ENCODE peak calls at places on chromosomes 5 and 9, in eight cellular contexts. W is glutamatergic neuron, I is progenitor cell of endocrine pancreas, U is Peyer's patch, Z is fibroblast of the aortic adventitia, P is upper lobe of right lung, Q is H9, D is testis. M is an unnamed sample.

GRCh38 chr5:93582677-93583524 is at the start of gene NR2F1:
- DNase-seq in W (peak; percentile 55), I (peak; percentile 62), U (no peak), Z (peak; percentile 97), P (no peak), Q (peak; percentile 92), D (peak; percentile 82), M (peak; percentile 81)

GRCh38 chr5:171842006-171842776 is 56.6 kb downstream of the SMIM23 start:
- DNase-seq in W (no peak), I (no peak), U (no peak), Z (peak; percentile 21), P (no peak), Q (no peak), D (no peak), M (no peak)

GRCh38 chr9:13520069-13520468 is 240.6 kb upstream of the MPDZ start:
- DNase-seq in W (no peak), I (no peak), U (no peak), Z (peak; percentile 96), P (no peak), Q (no peak), D (no peak), M (no peak)

GRCh38 chr5:179908528-179908927 is 831 bp upstream of the TBC1D9B start:
- DNase-seq in W (peak; percentile 49), I (peak; percentile 28), U (no peak), Z (no peak), P (no peak), Q (peak; percentile 90), D (no peak), M (peak; percentile 13)

GRCh38 chr5:36632363-36632664 is 25.9 kb downstream of the SLC1A3 start:
- DNase-seq in W (no peak), I (no peak), U (no peak), Z (no peak), P (no peak), Q (no peak), D (no peak), M (no peak)

GRCh38 chr5:17127743-17128231 is 89.6 kb upstream of the BASP1 start:
- DNase-seq in W (no peak), I (no peak), U (no peak), Z (peak; percentile 86), P (no peak), Q (no peak), D (no peak), M (no peak)

GRCh38 chr5:147966829-147967228 is 60.5 kb upstream of the C5orf46 start:
- DNase-seq in W (no peak), I (no peak), U (no peak), Z (no peak), P (no peak), Q (no peak), D (no peak), M (no peak)

GRCh38 chr5:102718819-102719218 is 36.3 kb upstream of the PAM start:
- DNase-seq in W (no peak), I (no peak), U (no peak), Z (peak; percentile 34), P (no peak), Q (no peak), D (no peak), M (no peak)

GRCh38 chr5:103569313-103570060 is 6.9 kb upstream of the NUDT12 start:
- DNase-seq in W (no peak), I (no peak), U (no peak), Z (peak; percentile 63), P (no peak), Q (no peak), D (no peak), M (no peak)

GRCh38 chr9:91241909-91242308 is 119.8 kb downstream of the AUH start:
- DNase-seq in W (no peak), I (no peak), U (no peak), Z (no peak), P (peak; percentile 67), Q (no peak), D (no peak), M (no peak)

GRCh38 chr9:35726876-35727438 is 5.0 kb downstream of the TLN1 start:
- DNase-seq in W (no peak), I (no peak), U (peak; percentile 50), Z (peak; percentile 53), P (peak; percentile 75), Q (peak; percentile 53), D (no peak), M (no peak)

GRCh38 chr5:165616550-165617430 is 2111.4 kb downstream of the MAT2B start:
- DNase-seq in W (no peak), I (no peak), U (no peak), Z (no peak), P (no peak), Q (peak; percentile 33), D (no peak), M (no peak)

GRCh38 chr5:54285573-54286124 is 24.7 kb downstream of the ARL15 start:
- DNase-seq in W (no peak), I (no peak), U (no peak), Z (no peak), P (no peak), Q (no peak), D (no peak), M (no peak)

GRCh38 chr9:133792721-133793470 is 54.7 kb upstream of the SARDH start:
- DNase-seq in W (peak; percentile 80), I (peak; percentile 55), U (peak; percentile 75), Z (peak; percentile 77), P (peak; percentile 89), Q (peak; percentile 70), D (peak; percentile 81), M (peak; percentile 73)

GRCh38 chr9:38388283-38389223 is 3.9 kb upstream of the ALDH1B1 start:
- DNase-seq in W (no peak), I (no peak), U (no peak), Z (peak; percentile 52), P (no peak), Q (no peak), D (peak; percentile 63), M (no peak)

GRCh38 chr5:78162253-78162862 is 132.1 kb downstream of the AP3B1 start:
- DNase-seq in W (no peak), I (no peak), U (no peak), Z (peak; percentile 48), P (no peak), Q (no peak), D (no peak), M (peak; percentile 16)

GRCh38 chr5:152864447-152864846 is 459.4 kb upstream of the NMUR2 start:
- DNase-seq in W (no peak), I (no peak), U (no peak), Z (no peak), P (no peak), Q (no peak), D (no peak), M (no peak)

GRCh38 chr5:152864993-152865392 is 459.9 kb upstream of the NMUR2 start:
- DNase-seq in W (no peak), I (no peak), U (no peak), Z (no peak), P (no peak), Q (no peak), D (no peak), M (no peak)

GRCh38 chr5:152861231-152861630 is 456.2 kb upstream of the NMUR2 start:
- DNase-seq in W (no peak), I (no peak), U (no peak), Z (no peak), P (no peak), Q (no peak), D (no peak), M (no peak)
- TF ChIP-seq CTCF in W (no peak), I (no peak), U (no peak), Z (no peak), P (no peak), Q (no peak), D (no peak), M (no peak)

DNA sequence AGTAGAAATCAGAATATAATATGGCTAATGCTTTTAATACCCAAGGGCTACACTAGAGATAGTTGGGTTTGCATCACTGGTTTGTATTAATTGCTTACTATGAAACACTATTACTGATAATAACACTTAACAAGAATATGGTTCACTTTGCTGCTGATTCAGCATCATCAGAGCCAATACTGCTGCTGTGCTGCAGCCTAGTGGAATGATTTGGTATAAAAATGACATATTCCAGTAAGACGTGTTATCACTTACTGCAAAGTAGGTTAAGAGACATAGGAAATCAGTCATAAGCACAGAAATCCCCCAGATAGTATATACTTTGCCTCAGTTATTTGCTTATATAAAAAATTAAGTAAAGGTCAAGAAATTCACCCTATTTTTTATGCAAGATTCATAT is 2.8 kb downstream of the CDH10 start:
- DNase-seq in W (no peak), I (no peak), U (no peak), Z (no peak), P (no peak), Q (no peak), D (peak; percentile 21), M (no peak)
- TF ChIP-seq CTCF in W (peak; percentile 79), I (peak; percentile 68), U (peak; percentile 35), Z (peak; percentile 27), P (peak; percentile 47), Q (peak; percentile 67), D (peak; percentile 50), M (peak; percentile 71)

DNA sequence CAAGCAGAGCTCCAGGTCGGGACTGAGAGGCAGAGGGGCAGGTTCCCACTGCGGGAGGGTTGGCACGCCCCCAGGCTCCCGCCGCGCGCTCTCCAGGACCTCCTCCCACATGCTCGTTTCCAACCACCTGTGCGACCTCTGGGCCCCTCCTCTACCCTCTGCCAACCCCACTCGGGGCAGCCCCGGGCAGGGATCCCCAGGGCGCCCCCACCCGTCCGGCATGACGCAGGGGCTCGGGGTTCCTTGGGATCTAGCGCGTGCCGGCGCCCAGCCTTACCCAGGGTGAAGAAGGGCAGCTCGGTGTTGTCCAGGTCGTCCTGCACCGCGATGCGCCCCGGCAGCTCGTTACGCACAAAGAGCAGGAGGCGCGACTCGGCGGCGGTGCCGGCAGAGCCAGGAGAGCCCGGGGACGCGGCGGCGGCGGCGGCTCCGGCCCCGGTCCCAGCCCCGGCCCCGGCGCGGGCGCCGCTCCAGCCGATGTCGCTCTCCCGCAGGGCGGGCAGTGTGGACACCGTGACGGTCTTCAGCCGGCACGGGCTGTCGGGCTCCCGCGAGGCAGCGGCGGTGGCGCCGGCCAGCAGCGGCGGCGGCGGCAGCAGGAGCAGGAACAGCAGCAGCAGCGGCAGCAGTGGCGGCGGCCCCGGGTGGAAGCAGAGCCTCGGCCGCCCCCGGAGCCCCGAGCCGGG is 494 bp downstream of the ASTN2 start:
- DNase-seq in W (peak; percentile 67), I (peak; percentile 37), U (no peak), Z (peak; percentile 1), P (peak; percentile 64), Q (peak; percentile 56), D (no peak), M (peak; percentile 37)
- TF ChIP-seq CTCF in W (no peak), I (peak; percentile 24), U (no peak), Z (no peak), P (no peak), Q (no peak), D (no peak), M (no peak)

GRCh38 chr5:86749841-86750240 is 132.1 kb downstream of the COX7C start:
- DNase-seq in W (no peak), I (no peak), U (no peak), Z (no peak), P (no peak), Q (no peak), D (no peak), M (no peak)

DNA sequence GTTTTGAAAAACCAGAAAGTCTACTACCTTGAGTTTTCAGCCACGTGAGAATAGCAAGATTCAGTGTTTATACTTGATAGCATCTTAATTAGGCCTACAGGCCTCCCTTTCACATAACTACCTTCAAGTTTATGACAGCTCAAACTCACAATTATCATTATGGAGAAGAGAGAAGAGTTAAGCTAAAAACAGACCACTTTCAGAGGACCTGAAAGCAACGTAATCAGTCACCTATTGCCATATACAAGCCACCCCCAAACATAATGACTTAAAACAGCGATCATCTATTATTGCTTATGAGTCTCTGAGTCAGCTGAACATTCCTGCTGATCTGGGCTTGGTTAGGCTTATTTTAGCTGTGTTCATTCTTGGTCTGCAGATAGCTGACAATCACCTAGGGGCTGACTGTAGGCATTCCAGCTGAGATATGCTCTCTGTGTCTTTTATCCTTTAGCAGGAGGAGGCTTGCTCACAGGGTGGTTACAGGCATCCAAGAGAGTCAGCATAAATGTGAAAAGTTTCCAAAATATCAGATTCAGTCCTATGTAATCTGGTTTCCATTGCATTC is 130.9 kb downstream of the COX7C start:
- DNase-seq in W (no peak), I (no peak), U (no peak), Z (no peak), P (no peak), Q (no peak), D (no peak), M (no peak)
- TF ChIP-seq CTCF in W (no peak), I (no peak), U (no peak), Z (no peak), P (no peak), Q (no peak), D (no peak), M (no peak)